ENCODE peak calls at places on chromosomes 13 and 19, in seven cellular contexts. One of them, this sample, is unnamed.

GRCh38 chr19:5186293-5187050 is 154.1 kb downstream of the PTPRS start:
- DNase-seq in omental fat pad: no peak
- DNase-seq in psoas muscle: peak; percentile 37
- DNase-seq in mucosa of descending colon: no peak
- DNase-seq in GM13977: no peak
- DNase-seq in AG10803: peak; percentile 98
- DNase-seq in GM20000: no peak
- DNase-seq in this sample: no peak

GRCh38 chr19:17681505-17682125 is 6.5 kb downstream of the UNC13A start:
- DNase-seq in omental fat pad: no peak
- DNase-seq in psoas muscle: peak; percentile 31
- DNase-seq in mucosa of descending colon: no peak
- DNase-seq in GM13977: peak; percentile 70
- DNase-seq in AG10803: peak; percentile 25
- DNase-seq in GM20000: peak; percentile 78
- DNase-seq in this sample: no peak

GRCh38 chr19:29724102-29724641 is 9.1 kb upstream of the C19orf12 start:
- DNase-seq in omental fat pad: no peak
- DNase-seq in psoas muscle: no peak
- DNase-seq in mucosa of descending colon: no peak
- DNase-seq in GM13977: no peak
- DNase-seq in AG10803: no peak
- DNase-seq in GM20000: no peak
- DNase-seq in this sample: no peak

GRCh38 chr19:48274173-48274572 is 4.3 kb downstream of the ZNF114 start:
- DNase-seq in omental fat pad: no peak
- DNase-seq in psoas muscle: no peak
- DNase-seq in mucosa of descending colon: no peak
- DNase-seq in GM13977: no peak
- DNase-seq in AG10803: no peak
- DNase-seq in GM20000: no peak
- DNase-seq in this sample: no peak

GRCh38 chr13:48973845-48974431 is 1.8 kb upstream of the FNDC3A start:
- DNase-seq in omental fat pad: no peak
- DNase-seq in psoas muscle: no peak
- DNase-seq in mucosa of descending colon: no peak
- DNase-seq in GM13977: no peak
- DNase-seq in AG10803: no peak
- DNase-seq in GM20000: no peak
- DNase-seq in this sample: no peak

GRCh38 chr13:98187862-98188261 is 10.8 kb upstream of the RNF113B start:
- DNase-seq in omental fat pad: no peak
- DNase-seq in psoas muscle: no peak
- DNase-seq in mucosa of descending colon: no peak
- DNase-seq in GM13977: no peak
- DNase-seq in AG10803: no peak
- DNase-seq in GM20000: no peak
- DNase-seq in this sample: no peak

GRCh38 chr19:18589380-18590272 is 1.0 kb downstream of the REX1BD start:
- DNase-seq in omental fat pad: no peak
- DNase-seq in psoas muscle: peak; percentile 75
- DNase-seq in mucosa of descending colon: peak; percentile 86
- DNase-seq in GM13977: peak; percentile 82
- DNase-seq in AG10803: peak; percentile 52
- DNase-seq in GM20000: peak; percentile 81
- DNase-seq in this sample: no peak

GRCh38 chr13:41505209-41505835 is 48.0 kb downstream of the RGCC start:
- DNase-seq in omental fat pad: no peak
- DNase-seq in psoas muscle: no peak
- DNase-seq in mucosa of descending colon: no peak
- DNase-seq in GM13977: no peak
- DNase-seq in AG10803: peak; percentile 95
- DNase-seq in GM20000: no peak
- DNase-seq in this sample: no peak

GRCh38 chr13:34507630-34508029 is 434.4 kb upstream of the NBEA start:
- DNase-seq in omental fat pad: no peak
- DNase-seq in psoas muscle: no peak
- DNase-seq in mucosa of descending colon: no peak
- DNase-seq in GM13977: no peak
- DNase-seq in AG10803: peak; percentile 6
- DNase-seq in GM20000: no peak
- DNase-seq in this sample: no peak

GRCh38 chr19:35204799-35205732 is 23.5 kb downstream of the FAM187B start:
- DNase-seq in omental fat pad: no peak
- DNase-seq in psoas muscle: no peak
- DNase-seq in mucosa of descending colon: no peak
- DNase-seq in GM13977: peak; percentile 63
- DNase-seq in AG10803: no peak
- DNase-seq in GM20000: peak; percentile 78
- DNase-seq in this sample: no peak

GRCh38 chr19:50893047-50893737 is 18.0 kb downstream of the KLK4 start:
- DNase-seq in omental fat pad: no peak
- DNase-seq in psoas muscle: no peak
- DNase-seq in mucosa of descending colon: no peak
- DNase-seq in GM13977: no peak
- DNase-seq in AG10803: no peak
- DNase-seq in GM20000: no peak
- DNase-seq in this sample: no peak

GRCh38 chr19:12867120-12868099 is 13.8 kb downstream of the DNASE2 start:
- DNase-seq in omental fat pad: no peak
- DNase-seq in psoas muscle: peak; percentile 43
- DNase-seq in mucosa of descending colon: peak; percentile 83
- DNase-seq in GM13977: peak; percentile 96
- DNase-seq in AG10803: no peak
- DNase-seq in GM20000: peak; percentile 97
- DNase-seq in this sample: peak; percentile 87

GRCh38 chr13:74134777-74135305 is 637 bp upstream of the KLF12 start:
- DNase-seq in omental fat pad: no peak
- DNase-seq in psoas muscle: peak; percentile 43
- DNase-seq in mucosa of descending colon: peak; percentile 84
- DNase-seq in GM13977: peak; percentile 55
- DNase-seq in AG10803: no peak
- DNase-seq in GM20000: peak; percentile 67
- DNase-seq in this sample: peak; percentile 85

GRCh38 chr19:4233282-4233853 is 4.0 kb downstream of the EBI3 start:
- DNase-seq in omental fat pad: peak; percentile 40
- DNase-seq in psoas muscle: peak; percentile 52
- DNase-seq in mucosa of descending colon: peak; percentile 79
- DNase-seq in GM13977: peak; percentile 55
- DNase-seq in AG10803: no peak
- DNase-seq in GM20000: peak; percentile 62
- DNase-seq in this sample: peak; percentile 78

GRCh38 chr19:28397311-28397710 is 815.6 kb downstream of the UQCRFS1 start:
- DNase-seq in omental fat pad: no peak
- DNase-seq in psoas muscle: no peak
- DNase-seq in mucosa of descending colon: no peak
- DNase-seq in GM13977: no peak
- DNase-seq in AG10803: peak; percentile 4
- DNase-seq in GM20000: no peak
- DNase-seq in this sample: no peak

GRCh38 chr19:39362682-39363657 is 20.7 kb downstream of the SAMD4B start:
- DNase-seq in omental fat pad: no peak
- DNase-seq in psoas muscle: no peak
- DNase-seq in mucosa of descending colon: no peak
- DNase-seq in GM13977: no peak
- DNase-seq in AG10803: peak; percentile 63
- DNase-seq in GM20000: no peak
- DNase-seq in this sample: no peak

DNA sequence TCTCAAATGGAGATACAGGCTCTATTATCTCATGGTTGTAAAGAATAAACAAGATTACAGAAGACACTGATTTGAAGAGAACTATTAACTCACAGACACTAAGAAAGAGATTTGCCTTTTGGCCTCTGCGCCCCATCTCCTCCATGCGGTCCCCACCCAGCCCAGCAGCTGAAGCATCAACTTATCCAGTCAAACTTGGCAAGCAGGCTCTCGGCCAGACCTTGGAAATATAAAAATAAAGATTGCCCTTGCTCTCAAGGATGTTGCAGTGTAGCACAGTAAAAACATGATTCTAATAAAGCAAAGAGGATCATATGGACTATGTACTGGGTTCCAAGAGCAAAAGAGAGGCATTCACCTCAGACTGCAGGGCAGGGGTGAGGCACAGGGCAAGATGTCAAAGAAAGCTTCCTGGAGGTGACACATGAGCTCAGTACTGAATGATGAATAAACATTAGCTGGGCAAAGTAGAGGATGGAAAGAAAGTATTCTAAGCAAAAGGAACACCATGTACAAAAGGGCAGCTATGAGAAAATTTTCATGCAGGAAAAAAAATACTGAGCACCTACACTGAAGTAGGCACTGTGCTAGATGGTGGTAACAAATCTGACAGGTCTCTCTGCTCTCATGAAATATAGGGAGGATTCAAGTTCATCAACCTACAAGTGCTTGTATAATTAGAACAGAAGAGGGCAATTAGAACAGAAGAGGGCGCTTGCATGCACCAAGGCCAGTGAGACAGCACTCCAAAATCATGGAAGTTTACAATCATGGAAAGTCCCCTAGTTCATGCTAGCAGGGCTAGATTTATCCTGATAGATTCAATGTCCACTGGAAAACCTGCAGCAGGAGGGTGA is 85.0 kb downstream of the SACS start:
- DNase-seq in omental fat pad: no peak
- DNase-seq in psoas muscle: no peak
- DNase-seq in mucosa of descending colon: no peak
- DNase-seq in GM13977: no peak
- DNase-seq in AG10803: peak; percentile 27
- DNase-seq in GM20000: no peak
- DNase-seq in this sample: no peak
- TF ChIP-seq CTCF in omental fat pad: no peak
- TF ChIP-seq CTCF in psoas muscle: no peak
- TF ChIP-seq CTCF in mucosa of descending colon: no peak
- TF ChIP-seq CTCF in GM13977: no peak
- TF ChIP-seq CTCF in AG10803: no peak
- TF ChIP-seq CTCF in GM20000: no peak
- TF ChIP-seq CTCF in this sample: no peak

GRCh38 chr19:46015080-46015960 is 7.5 kb downstream of the PGLYRP1 start:
- DNase-seq in omental fat pad: peak; percentile 46
- DNase-seq in psoas muscle: peak; percentile 54
- DNase-seq in mucosa of descending colon: peak; percentile 88
- DNase-seq in GM13977: peak; percentile 76
- DNase-seq in AG10803: peak; percentile 23
- DNase-seq in GM20000: peak; percentile 87
- DNase-seq in this sample: no peak

GRCh38 chr19:46017095-46017429 is 5.8 kb downstream of the PGLYRP1 start:
- DNase-seq in omental fat pad: no peak
- DNase-seq in psoas muscle: no peak
- DNase-seq in mucosa of descending colon: peak; percentile 42
- DNase-seq in GM13977: no peak
- DNase-seq in AG10803: no peak
- DNase-seq in GM20000: no peak
- DNase-seq in this sample: no peak

GRCh38 chr19:46015961-46016425 is 6.9 kb downstream of the PGLYRP1 start:
- DNase-seq in omental fat pad: no peak
- DNase-seq in psoas muscle: no peak
- DNase-seq in mucosa of descending colon: peak; percentile 51
- DNase-seq in GM13977: peak; percentile 65
- DNase-seq in AG10803: no peak
- DNase-seq in GM20000: peak; percentile 72
- DNase-seq in this sample: no peak

GRCh38 chr19:46017874-46018675 is 4.8 kb downstream of the PGLYRP1 start:
- DNase-seq in omental fat pad: no peak
- DNase-seq in psoas muscle: no peak
- DNase-seq in mucosa of descending colon: no peak
- DNase-seq in GM13977: no peak
- DNase-seq in AG10803: no peak
- DNase-seq in GM20000: no peak
- DNase-seq in this sample: no peak

GRCh38 chr19:46016426-46017094 is 6.3 kb downstream of the PGLYRP1 start:
- DNase-seq in omental fat pad: peak; percentile 36
- DNase-seq in psoas muscle: peak; percentile 80
- DNase-seq in mucosa of descending colon: peak; percentile 90
- DNase-seq in GM13977: peak; percentile 93
- DNase-seq in AG10803: peak; percentile 64
- DNase-seq in GM20000: peak; percentile 93
- DNase-seq in this sample: peak; percentile 85
- TF ChIP-seq CTCF in omental fat pad: no peak
- TF ChIP-seq CTCF in psoas muscle: peak; percentile 85
- TF ChIP-seq CTCF in mucosa of descending colon: peak; percentile 95
- TF ChIP-seq CTCF in GM13977: peak; percentile 90
- TF ChIP-seq CTCF in AG10803: peak; percentile 77
- TF ChIP-seq CTCF in GM20000: peak; percentile 86
- TF ChIP-seq CTCF in this sample: peak; percentile 94

GRCh38 chr13:75437582-75438318 is 44.2 kb downstream of the TBC1D4 start:
- DNase-seq in omental fat pad: no peak
- DNase-seq in psoas muscle: no peak
- DNase-seq in mucosa of descending colon: no peak
- DNase-seq in GM13977: no peak
- DNase-seq in AG10803: peak; percentile 44
- DNase-seq in GM20000: no peak
- DNase-seq in this sample: no peak

GRCh38 chr13:75432811-75433244 is 49.1 kb downstream of the TBC1D4 start:
- DNase-seq in omental fat pad: no peak
- DNase-seq in psoas muscle: no peak
- DNase-seq in mucosa of descending colon: no peak
- DNase-seq in GM13977: no peak
- DNase-seq in AG10803: no peak
- DNase-seq in GM20000: no peak
- DNase-seq in this sample: no peak

GRCh38 chr13:75426421-75426820 is 55.5 kb downstream of the TBC1D4 start:
- DNase-seq in omental fat pad: no peak
- DNase-seq in psoas muscle: no peak
- DNase-seq in mucosa of descending colon: no peak
- DNase-seq in GM13977: no peak
- DNase-seq in AG10803: no peak
- DNase-seq in GM20000: no peak
- DNase-seq in this sample: no peak

GRCh38 chr13:75430618-75431209 is 51.3 kb downstream of the TBC1D4 start:
- DNase-seq in omental fat pad: no peak
- DNase-seq in psoas muscle: no peak
- DNase-seq in mucosa of descending colon: no peak
- DNase-seq in GM13977: no peak
- DNase-seq in AG10803: no peak
- DNase-seq in GM20000: no peak
- DNase-seq in this sample: no peak

GRCh38 chr13:75432045-75432444 is 49.9 kb downstream of the TBC1D4 start:
- DNase-seq in omental fat pad: no peak
- DNase-seq in psoas muscle: no peak
- DNase-seq in mucosa of descending colon: no peak
- DNase-seq in GM13977: no peak
- DNase-seq in AG10803: peak; percentile 59
- DNase-seq in GM20000: no peak
- DNase-seq in this sample: no peak
- TF ChIP-seq CTCF in omental fat pad: no peak
- TF ChIP-seq CTCF in psoas muscle: no peak
- TF ChIP-seq CTCF in mucosa of descending colon: no peak
- TF ChIP-seq CTCF in GM13977: peak; percentile 25
- TF ChIP-seq CTCF in AG10803: no peak
- TF ChIP-seq CTCF in GM20000: no peak
- TF ChIP-seq CTCF in this sample: no peak

DNA sequence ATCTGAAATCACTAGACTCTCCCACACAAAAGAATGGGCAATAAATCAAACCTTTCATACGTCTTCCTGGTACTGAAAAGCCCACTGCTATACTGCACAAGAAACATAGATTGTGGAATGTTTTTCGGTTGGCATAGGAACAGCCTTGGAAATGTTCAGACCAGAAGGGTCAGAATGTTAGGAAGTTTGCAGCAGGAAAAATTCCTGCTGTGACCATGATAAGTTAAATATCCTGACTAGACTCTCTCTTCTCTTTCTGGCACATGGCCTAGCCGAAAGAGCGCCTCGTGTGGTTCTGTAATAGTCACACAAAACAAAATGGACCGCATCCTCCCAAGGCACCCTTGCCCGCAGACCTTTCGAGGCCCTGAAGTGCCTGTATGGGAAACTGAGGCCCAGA is 427.2 kb downstream of the COG6 start:
- DNase-seq in omental fat pad: no peak
- DNase-seq in psoas muscle: no peak
- DNase-seq in mucosa of descending colon: no peak
- DNase-seq in GM13977: no peak
- DNase-seq in AG10803: no peak
- DNase-seq in GM20000: no peak
- DNase-seq in this sample: no peak
- TF ChIP-seq CTCF in omental fat pad: no peak
- TF ChIP-seq CTCF in psoas muscle: no peak
- TF ChIP-seq CTCF in mucosa of descending colon: no peak
- TF ChIP-seq CTCF in GM13977: no peak
- TF ChIP-seq CTCF in AG10803: no peak
- TF ChIP-seq CTCF in GM20000: no peak
- TF ChIP-seq CTCF in this sample: no peak

This sample was measured in type B pancreatic cell.